ENCODE peak calls at places on chromosomes 5 and 9, in five cellular contexts. R is lower leg skin; P is activated naive CD4-positive, alpha-beta T cell treated with anti-CD3 and anti-CD28 coated beads, Interleukin-2, amount 10 ng/mL, durations not matched to agents 7 days and 5 days; B is nephron progenitor cell; O is Daoy. H is an unnamed sample.

GRCh38 chr9:120592210-120592609 is 12.2 kb upstream of the CDK5RAP2 start:
- DNase-seq in R (no peak), P (no peak), B (no peak), O (no peak), H (no peak)

GRCh38 chr5:82349651-82350050 is 71.5 kb upstream of the RPS23 start:
- DNase-seq in R (no peak), P (peak), B (peak), O (peak), H (peak)

GRCh38 chr5:115551415-115551814 is 6.8 kb upstream of the FEM1C start:
- DNase-seq in R (no peak), P (no peak), B (no peak), O (peak), H (no peak)

GRCh38 chr9:18936094-18936871 is 96.7 kb downstream of the SAXO1 start:
- DNase-seq in R (no peak), P (no peak), B (no peak), O (no peak), H (no peak)

GRCh38 chr9:32500768-32501167 is 25.2 kb downstream of the RIGI start:
- DNase-seq in R (no peak), P (no peak), B (no peak), O (no peak), H (no peak)

GRCh38 chr5:39933061-39933460 is 508.3 kb upstream of the DAB2 start:
- DNase-seq in R (no peak), P (no peak), B (no peak), O (no peak), H (no peak)

GRCh38 chr5:42021119-42021518 is 96.0 kb downstream of the FBXO4 start:
- DNase-seq in R (no peak), P (no peak), B (no peak), O (no peak), H (no peak)

GRCh38 chr9:5425006-5425628 is 12.6 kb downstream of the PLGRKT start:
- DNase-seq in R (no peak), P (no peak), B (no peak), O (no peak), H (no peak)

GRCh38 chr5:119382167-119382566 is 26.3 kb downstream of the TNFAIP8 start:
- DNase-seq in R (no peak), P (no peak), B (no peak), O (no peak), H (no peak)

GRCh38 chr9:33619666-33620404 is 95.8 kb downstream of the ANKRD18B start:
- DNase-seq in R (no peak), P (no peak), B (no peak), O (peak), H (no peak)